ENCODE peak calls at places on chromosomes 6 and 20, in eight cellular contexts. One of them, this sample, is unnamed.

GRCh38 chr20:36847009-36847709 is 28.8 kb upstream of the TLDC2 start:
- DNase-seq in fibroblast of the conjunctiva: peak; percentile 55
- DNase-seq in ovary: peak; percentile 76
- DNase-seq in RWPE2: peak; percentile 96
- DNase-seq in OCI-M1: no peak
- DNase-seq in amniotic stem cell: no peak
- DNase-seq in activated CD4-positive, alpha-beta T cell treated with anti-CD3 and anti-CD28 coated beads for 48 hours: no peak
- DNase-seq in AG09319: peak; percentile 65
- DNase-seq in this sample: peak; percentile 94

GRCh38 chr6:158033751-158034702 is 52.4 kb downstream of the SYNJ2 start:
- DNase-seq in fibroblast of the conjunctiva: no peak
- DNase-seq in ovary: no peak
- DNase-seq in RWPE2: no peak
- DNase-seq in OCI-M1: no peak
- DNase-seq in amniotic stem cell: no peak
- DNase-seq in activated CD4-positive, alpha-beta T cell treated with anti-CD3 and anti-CD28 coated beads for 48 hours: no peak
- DNase-seq in AG09319: no peak
- DNase-seq in this sample: no peak

GRCh38 chr20:56630086-56630493 is 984 bp downstream of the TFAP2C start:
- DNase-seq in fibroblast of the conjunctiva: peak; percentile 29
- DNase-seq in ovary: no peak
- DNase-seq in RWPE2: peak; percentile 98
- DNase-seq in OCI-M1: no peak
- DNase-seq in amniotic stem cell: peak; percentile 75
- DNase-seq in activated CD4-positive, alpha-beta T cell treated with anti-CD3 and anti-CD28 coated beads for 48 hours: peak; percentile 47
- DNase-seq in AG09319: peak; percentile 62
- DNase-seq in this sample: peak; percentile 66

GRCh38 chr20:33925867-33926266 is 67.8 kb upstream of the RALY start:
- DNase-seq in fibroblast of the conjunctiva: no peak
- DNase-seq in ovary: no peak
- DNase-seq in RWPE2: no peak
- DNase-seq in OCI-M1: no peak
- DNase-seq in amniotic stem cell: no peak
- DNase-seq in activated CD4-positive, alpha-beta T cell treated with anti-CD3 and anti-CD28 coated beads for 48 hours: no peak
- DNase-seq in AG09319: no peak
- DNase-seq in this sample: no peak

GRCh38 chr6:146861029-146861563 is 262.3 kb downstream of the ADGB start:
- DNase-seq in fibroblast of the conjunctiva: no peak
- DNase-seq in ovary: no peak
- DNase-seq in RWPE2: no peak
- DNase-seq in OCI-M1: no peak
- DNase-seq in amniotic stem cell: no peak
- DNase-seq in activated CD4-positive, alpha-beta T cell treated with anti-CD3 and anti-CD28 coated beads for 48 hours: no peak
- DNase-seq in AG09319: no peak
- DNase-seq in this sample: no peak

GRCh38 chr6:136791296-136792065 is 796 bp downstream of the MAP3K5 start:
- DNase-seq in fibroblast of the conjunctiva: peak; percentile 26
- DNase-seq in ovary: peak; percentile 63
- DNase-seq in RWPE2: peak; percentile 67
- DNase-seq in OCI-M1: peak; percentile 90
- DNase-seq in amniotic stem cell: peak; percentile 40
- DNase-seq in activated CD4-positive, alpha-beta T cell treated with anti-CD3 and anti-CD28 coated beads for 48 hours: peak; percentile 61
- DNase-seq in AG09319: peak; percentile 25
- DNase-seq in this sample: peak; percentile 88

GRCh38 chr6:153956807-153957206 is 82.2 kb upstream of the OPRM1 start:
- DNase-seq in fibroblast of the conjunctiva: no peak
- DNase-seq in ovary: no peak
- DNase-seq in RWPE2: no peak
- DNase-seq in OCI-M1: peak; percentile 15
- DNase-seq in amniotic stem cell: no peak
- DNase-seq in activated CD4-positive, alpha-beta T cell treated with anti-CD3 and anti-CD28 coated beads for 48 hours: no peak
- DNase-seq in AG09319: no peak
- DNase-seq in this sample: no peak

GRCh38 chr20:61726979-61727378 is 338.7 kb downstream of the TAF4 start:
- DNase-seq in fibroblast of the conjunctiva: no peak
- DNase-seq in ovary: no peak
- DNase-seq in RWPE2: peak; percentile 42
- DNase-seq in OCI-M1: no peak
- DNase-seq in amniotic stem cell: no peak
- DNase-seq in activated CD4-positive, alpha-beta T cell treated with anti-CD3 and anti-CD28 coated beads for 48 hours: no peak
- DNase-seq in AG09319: no peak
- DNase-seq in this sample: no peak

GRCh38 chr20:20360464-20360863 is 7.4 kb upstream of the INSM1 start:
- DNase-seq in fibroblast of the conjunctiva: peak; percentile 49
- DNase-seq in ovary: no peak
- DNase-seq in RWPE2: no peak
- DNase-seq in OCI-M1: peak; percentile 71
- DNase-seq in amniotic stem cell: peak; percentile 32
- DNase-seq in activated CD4-positive, alpha-beta T cell treated with anti-CD3 and anti-CD28 coated beads for 48 hours: peak; percentile 60
- DNase-seq in AG09319: peak; percentile 36
- DNase-seq in this sample: peak; percentile 50

GRCh38 chr6:26568601-26569432 is 27.9 kb upstream of the ABT1 start:
- DNase-seq in fibroblast of the conjunctiva: peak; percentile 91
- DNase-seq in ovary: peak; percentile 93
- DNase-seq in RWPE2: no peak
- DNase-seq in OCI-M1: peak; percentile 99
- DNase-seq in amniotic stem cell: peak; percentile 57
- DNase-seq in activated CD4-positive, alpha-beta T cell treated with anti-CD3 and anti-CD28 coated beads for 48 hours: peak; percentile 98
- DNase-seq in AG09319: peak; percentile 87
- DNase-seq in this sample: peak; percentile 93

GRCh38 chr6:37547564-37548061 is 47.9 kb upstream of the CCDC167 start:
- DNase-seq in fibroblast of the conjunctiva: peak; percentile 58
- DNase-seq in ovary: no peak
- DNase-seq in RWPE2: peak; percentile 90
- DNase-seq in OCI-M1: no peak
- DNase-seq in amniotic stem cell: no peak
- DNase-seq in activated CD4-positive, alpha-beta T cell treated with anti-CD3 and anti-CD28 coated beads for 48 hours: no peak
- DNase-seq in AG09319: no peak
- DNase-seq in this sample: no peak

GRCh38 chr6:111447051-111447450 is 36.0 kb downstream of the REV3L start:
- DNase-seq in fibroblast of the conjunctiva: peak; percentile 10
- DNase-seq in ovary: no peak
- DNase-seq in RWPE2: no peak
- DNase-seq in OCI-M1: no peak
- DNase-seq in amniotic stem cell: no peak
- DNase-seq in activated CD4-positive, alpha-beta T cell treated with anti-CD3 and anti-CD28 coated beads for 48 hours: no peak
- DNase-seq in AG09319: no peak
- DNase-seq in this sample: no peak

GRCh38 chr6:18392346-18392877 is 5.3 kb downstream of the RNF144B start:
- DNase-seq in fibroblast of the conjunctiva: no peak
- DNase-seq in ovary: no peak
- DNase-seq in RWPE2: no peak
- DNase-seq in OCI-M1: peak; percentile 29
- DNase-seq in amniotic stem cell: no peak
- DNase-seq in activated CD4-positive, alpha-beta T cell treated with anti-CD3 and anti-CD28 coated beads for 48 hours: no peak
- DNase-seq in AG09319: no peak
- DNase-seq in this sample: no peak

GRCh38 chr20:50313223-50313820 is 122.7 kb downstream of the CEBPB start:
- DNase-seq in fibroblast of the conjunctiva: no peak
- DNase-seq in ovary: no peak
- DNase-seq in RWPE2: peak; percentile 86
- DNase-seq in OCI-M1: no peak
- DNase-seq in amniotic stem cell: no peak
- DNase-seq in activated CD4-positive, alpha-beta T cell treated with anti-CD3 and anti-CD28 coated beads for 48 hours: no peak
- DNase-seq in AG09319: no peak
- DNase-seq in this sample: no peak

GRCh38 chr20:24443436-24443835 is 26.0 kb upstream of the SYNDIG1 start:
- DNase-seq in fibroblast of the conjunctiva: no peak
- DNase-seq in ovary: no peak
- DNase-seq in RWPE2: no peak
- DNase-seq in OCI-M1: no peak
- DNase-seq in amniotic stem cell: no peak
- DNase-seq in activated CD4-positive, alpha-beta T cell treated with anti-CD3 and anti-CD28 coated beads for 48 hours: no peak
- DNase-seq in AG09319: no peak
- DNase-seq in this sample: no peak

GRCh38 chr20:39378781-39379180 is 416.6 kb downstream of the DHX35 start:
- DNase-seq in fibroblast of the conjunctiva: no peak
- DNase-seq in ovary: no peak
- DNase-seq in RWPE2: no peak
- DNase-seq in OCI-M1: no peak
- DNase-seq in amniotic stem cell: no peak
- DNase-seq in activated CD4-positive, alpha-beta T cell treated with anti-CD3 and anti-CD28 coated beads for 48 hours: no peak
- DNase-seq in AG09319: no peak
- DNase-seq in this sample: no peak

GRCh38 chr6:78322068-78322845 is 545.1 kb upstream of the IRAK1BP1 start:
- DNase-seq in fibroblast of the conjunctiva: no peak
- DNase-seq in ovary: no peak
- DNase-seq in RWPE2: no peak
- DNase-seq in OCI-M1: no peak
- DNase-seq in amniotic stem cell: no peak
- DNase-seq in activated CD4-positive, alpha-beta T cell treated with anti-CD3 and anti-CD28 coated beads for 48 hours: no peak
- DNase-seq in AG09319: no peak
- DNase-seq in this sample: no peak

GRCh38 chr20:19995220-19995863 is 21.8 kb upstream of the NAA20 start:
- DNase-seq in fibroblast of the conjunctiva: no peak
- DNase-seq in ovary: no peak
- DNase-seq in RWPE2: no peak
- DNase-seq in OCI-M1: peak; percentile 76
- DNase-seq in amniotic stem cell: peak; percentile 32
- DNase-seq in activated CD4-positive, alpha-beta T cell treated with anti-CD3 and anti-CD28 coated beads for 48 hours: peak; percentile 35
- DNase-seq in AG09319: no peak
- DNase-seq in this sample: no peak

GRCh38 chr6:101578306-101578705 is 184.8 kb downstream of the GRIK2 start:
- DNase-seq in fibroblast of the conjunctiva: no peak
- DNase-seq in ovary: no peak
- DNase-seq in RWPE2: no peak
- DNase-seq in OCI-M1: no peak
- DNase-seq in amniotic stem cell: no peak
- DNase-seq in activated CD4-positive, alpha-beta T cell treated with anti-CD3 and anti-CD28 coated beads for 48 hours: no peak
- DNase-seq in AG09319: no peak
- DNase-seq in this sample: no peak

GRCh38 chr6:15066433-15067337 is 179.2 kb upstream of the JARID2 start:
- DNase-seq in fibroblast of the conjunctiva: no peak
- DNase-seq in ovary: no peak
- DNase-seq in RWPE2: peak; percentile 80
- DNase-seq in OCI-M1: peak; percentile 72
- DNase-seq in amniotic stem cell: no peak
- DNase-seq in activated CD4-positive, alpha-beta T cell treated with anti-CD3 and anti-CD28 coated beads for 48 hours: no peak
- DNase-seq in AG09319: no peak
- DNase-seq in this sample: peak; percentile 47

GRCh38 chr6:7758456-7758855 is 32.6 kb downstream of the BMP6 start:
- DNase-seq in fibroblast of the conjunctiva: peak; percentile 65
- DNase-seq in ovary: no peak
- DNase-seq in RWPE2: no peak
- DNase-seq in OCI-M1: no peak
- DNase-seq in amniotic stem cell: peak; percentile 6
- DNase-seq in activated CD4-positive, alpha-beta T cell treated with anti-CD3 and anti-CD28 coated beads for 48 hours: no peak
- DNase-seq in AG09319: peak; percentile 30
- DNase-seq in this sample: peak; percentile 58

GRCh38 chr6:13044390-13044789 is 283.9 kb downstream of the TBC1D7 start:
- DNase-seq in fibroblast of the conjunctiva: no peak
- DNase-seq in ovary: no peak
- DNase-seq in RWPE2: no peak
- DNase-seq in OCI-M1: peak; percentile 89
- DNase-seq in amniotic stem cell: no peak
- DNase-seq in activated CD4-positive, alpha-beta T cell treated with anti-CD3 and anti-CD28 coated beads for 48 hours: no peak
- DNase-seq in AG09319: no peak
- DNase-seq in this sample: peak; percentile 38